ENCODE peak calls at places on chromosomes 12 and 14, in eight cellular contexts. One of them, this sample, is unnamed.
A peak's percentile ranks its signal among the peaks of the same experiment; 100 is the strongest.

GRCh38 chr14:55530464-55530863 is 49.5 kb upstream of the KTN1 start:
- ATAC-seq in lower lobe of right lung: no peak
- ATAC-seq in natural killer cell: no peak
- ATAC-seq in psoas muscle: no peak
- ATAC-seq in CD8-positive, alpha-beta T cell: no peak
- ATAC-seq in activated T-cell treated with anti-CD3 and anti-CD28 coated beads, Interleukin-2, amount 50 U/mL, for 4 hours: no peak
- ATAC-seq in pancreas: no peak
- ATAC-seq in activated CD8-positive, alpha-beta memory T cell treated with anti-CD3 and anti-CD28 coated beads, Interleukin-2, amount 10 ng/mL, durations not matched to agents 7 days and 5 days: no peak
- ATAC-seq in this sample: no peak

GRCh38 chr14:39967885-39968284 is 535.7 kb upstream of the FBXO33 start:
- ATAC-seq in lower lobe of right lung: no peak
- ATAC-seq in natural killer cell: no peak
- ATAC-seq in psoas muscle: no peak
- ATAC-seq in CD8-positive, alpha-beta T cell: no peak
- ATAC-seq in activated T-cell treated with anti-CD3 and anti-CD28 coated beads, Interleukin-2, amount 50 U/mL, for 4 hours: no peak
- ATAC-seq in pancreas: no peak
- ATAC-seq in activated CD8-positive, alpha-beta memory T cell treated with anti-CD3 and anti-CD28 coated beads, Interleukin-2, amount 10 ng/mL, durations not matched to agents 7 days and 5 days: no peak
- ATAC-seq in this sample: no peak

GRCh38 chr12:44245932-44246331 is 410.1 kb downstream of the TMEM117 start:
- ATAC-seq in lower lobe of right lung: no peak
- ATAC-seq in natural killer cell: no peak
- ATAC-seq in psoas muscle: no peak
- ATAC-seq in CD8-positive, alpha-beta T cell: no peak
- ATAC-seq in activated T-cell treated with anti-CD3 and anti-CD28 coated beads, Interleukin-2, amount 50 U/mL, for 4 hours: no peak
- ATAC-seq in pancreas: no peak
- ATAC-seq in activated CD8-positive, alpha-beta memory T cell treated with anti-CD3 and anti-CD28 coated beads, Interleukin-2, amount 10 ng/mL, durations not matched to agents 7 days and 5 days: no peak
- ATAC-seq in this sample: no peak

GRCh38 chr14:77058082-77058481 is 29.6 kb upstream of the IRF2BPL start:
- ATAC-seq in lower lobe of right lung: no peak
- ATAC-seq in natural killer cell: no peak
- ATAC-seq in psoas muscle: no peak
- ATAC-seq in CD8-positive, alpha-beta T cell: no peak
- ATAC-seq in activated T-cell treated with anti-CD3 and anti-CD28 coated beads, Interleukin-2, amount 50 U/mL, for 4 hours: no peak
- ATAC-seq in pancreas: no peak
- ATAC-seq in activated CD8-positive, alpha-beta memory T cell treated with anti-CD3 and anti-CD28 coated beads, Interleukin-2, amount 10 ng/mL, durations not matched to agents 7 days and 5 days: no peak
- ATAC-seq in this sample: no peak

GRCh38 chr14:58746701-58747100 is 108.9 kb downstream of the DACT1 start:
- ATAC-seq in lower lobe of right lung: no peak
- ATAC-seq in natural killer cell: no peak
- ATAC-seq in psoas muscle: no peak
- ATAC-seq in CD8-positive, alpha-beta T cell: no peak
- ATAC-seq in activated T-cell treated with anti-CD3 and anti-CD28 coated beads, Interleukin-2, amount 50 U/mL, for 4 hours: no peak
- ATAC-seq in pancreas: no peak
- ATAC-seq in activated CD8-positive, alpha-beta memory T cell treated with anti-CD3 and anti-CD28 coated beads, Interleukin-2, amount 10 ng/mL, durations not matched to agents 7 days and 5 days: no peak
- ATAC-seq in this sample: no peak

GRCh38 chr12:3049596-3050314 is 27.4 kb upstream of the TSPAN9 start:
- ATAC-seq in lower lobe of right lung: no peak
- ATAC-seq in natural killer cell: no peak
- ATAC-seq in psoas muscle: peak; percentile 54
- ATAC-seq in CD8-positive, alpha-beta T cell: no peak
- ATAC-seq in activated T-cell treated with anti-CD3 and anti-CD28 coated beads, Interleukin-2, amount 50 U/mL, for 4 hours: no peak
- ATAC-seq in pancreas: peak; percentile 75
- ATAC-seq in activated CD8-positive, alpha-beta memory T cell treated with anti-CD3 and anti-CD28 coated beads, Interleukin-2, amount 10 ng/mL, durations not matched to agents 7 days and 5 days: no peak
- ATAC-seq in this sample: no peak

GRCh38 chr12:26471560-26471959 is 276.2 kb downstream of the SSPN start:
- ATAC-seq in lower lobe of right lung: peak; percentile 73
- ATAC-seq in natural killer cell: peak; percentile 69
- ATAC-seq in psoas muscle: no peak
- ATAC-seq in CD8-positive, alpha-beta T cell: no peak
- ATAC-seq in activated T-cell treated with anti-CD3 and anti-CD28 coated beads, Interleukin-2, amount 50 U/mL, for 4 hours: no peak
- ATAC-seq in pancreas: no peak
- ATAC-seq in activated CD8-positive, alpha-beta memory T cell treated with anti-CD3 and anti-CD28 coated beads, Interleukin-2, amount 10 ng/mL, durations not matched to agents 7 days and 5 days: peak; percentile 78
- ATAC-seq in this sample: no peak

GRCh38 chr12:84807249-84807648 is 105.3 kb downstream of the SLC6A15 start:
- ATAC-seq in lower lobe of right lung: no peak
- ATAC-seq in natural killer cell: no peak
- ATAC-seq in psoas muscle: no peak
- ATAC-seq in CD8-positive, alpha-beta T cell: no peak
- ATAC-seq in activated T-cell treated with anti-CD3 and anti-CD28 coated beads, Interleukin-2, amount 50 U/mL, for 4 hours: no peak
- ATAC-seq in pancreas: no peak
- ATAC-seq in activated CD8-positive, alpha-beta memory T cell treated with anti-CD3 and anti-CD28 coated beads, Interleukin-2, amount 10 ng/mL, durations not matched to agents 7 days and 5 days: no peak
- ATAC-seq in this sample: peak; percentile 49

GRCh38 chr14:75831971-75832370 is 149.8 kb downstream of the TGFB3 start:
- ATAC-seq in lower lobe of right lung: peak; percentile 91
- ATAC-seq in natural killer cell: no peak
- ATAC-seq in psoas muscle: peak; percentile 32
- ATAC-seq in CD8-positive, alpha-beta T cell: no peak
- ATAC-seq in activated T-cell treated with anti-CD3 and anti-CD28 coated beads, Interleukin-2, amount 50 U/mL, for 4 hours: peak; percentile 43
- ATAC-seq in pancreas: peak; percentile 90
- ATAC-seq in activated CD8-positive, alpha-beta memory T cell treated with anti-CD3 and anti-CD28 coated beads, Interleukin-2, amount 10 ng/mL, durations not matched to agents 7 days and 5 days: no peak
- ATAC-seq in this sample: no peak

GRCh38 chr12:110010853-110011835 is 11.9 kb downstream of the ANKRD13A start:
- ATAC-seq in lower lobe of right lung: peak; percentile 22
- ATAC-seq in natural killer cell: peak; percentile 52
- ATAC-seq in psoas muscle: no peak
- ATAC-seq in CD8-positive, alpha-beta T cell: peak; percentile 36
- ATAC-seq in activated T-cell treated with anti-CD3 and anti-CD28 coated beads, Interleukin-2, amount 50 U/mL, for 4 hours: peak; percentile 26
- ATAC-seq in pancreas: no peak
- ATAC-seq in activated CD8-positive, alpha-beta memory T cell treated with anti-CD3 and anti-CD28 coated beads, Interleukin-2, amount 10 ng/mL, durations not matched to agents 7 days and 5 days: peak; percentile 24
- ATAC-seq in this sample: no peak

GRCh38 chr12:1724250-1724649 is 33.4 kb downstream of the ADIPOR2 start:
- ATAC-seq in lower lobe of right lung: no peak
- ATAC-seq in natural killer cell: no peak
- ATAC-seq in psoas muscle: no peak
- ATAC-seq in CD8-positive, alpha-beta T cell: no peak
- ATAC-seq in activated T-cell treated with anti-CD3 and anti-CD28 coated beads, Interleukin-2, amount 50 U/mL, for 4 hours: no peak
- ATAC-seq in pancreas: no peak
- ATAC-seq in activated CD8-positive, alpha-beta memory T cell treated with anti-CD3 and anti-CD28 coated beads, Interleukin-2, amount 10 ng/mL, durations not matched to agents 7 days and 5 days: no peak
- ATAC-seq in this sample: no peak

GRCh38 chr14:100313464-100314230 is 7.4 kb upstream of the SLC25A29 start:
- ATAC-seq in lower lobe of right lung: peak; percentile 4
- ATAC-seq in natural killer cell: no peak
- ATAC-seq in psoas muscle: peak; percentile 73
- ATAC-seq in CD8-positive, alpha-beta T cell: no peak
- ATAC-seq in activated T-cell treated with anti-CD3 and anti-CD28 coated beads, Interleukin-2, amount 50 U/mL, for 4 hours: no peak
- ATAC-seq in pancreas: no peak
- ATAC-seq in activated CD8-positive, alpha-beta memory T cell treated with anti-CD3 and anti-CD28 coated beads, Interleukin-2, amount 10 ng/mL, durations not matched to agents 7 days and 5 days: no peak
- ATAC-seq in this sample: no peak

GRCh38 chr12:19298837-19299605 is 140.3 kb upstream of the AEBP2 start:
- ATAC-seq in lower lobe of right lung: peak; percentile 13
- ATAC-seq in natural killer cell: no peak
- ATAC-seq in psoas muscle: no peak
- ATAC-seq in CD8-positive, alpha-beta T cell: no peak
- ATAC-seq in activated T-cell treated with anti-CD3 and anti-CD28 coated beads, Interleukin-2, amount 50 U/mL, for 4 hours: no peak
- ATAC-seq in pancreas: no peak
- ATAC-seq in activated CD8-positive, alpha-beta memory T cell treated with anti-CD3 and anti-CD28 coated beads, Interleukin-2, amount 10 ng/mL, durations not matched to agents 7 days and 5 days: no peak
- ATAC-seq in this sample: peak; percentile 28

GRCh38 chr12:46609281-46609623 is 216.5 kb downstream of the SLC38A4 start:
- ATAC-seq in lower lobe of right lung: no peak
- ATAC-seq in natural killer cell: peak; percentile 82
- ATAC-seq in psoas muscle: no peak
- ATAC-seq in CD8-positive, alpha-beta T cell: peak; percentile 71
- ATAC-seq in activated T-cell treated with anti-CD3 and anti-CD28 coated beads, Interleukin-2, amount 50 U/mL, for 4 hours: peak; percentile 58
- ATAC-seq in pancreas: peak; percentile 34
- ATAC-seq in activated CD8-positive, alpha-beta memory T cell treated with anti-CD3 and anti-CD28 coated beads, Interleukin-2, amount 10 ng/mL, durations not matched to agents 7 days and 5 days: peak; percentile 78
- ATAC-seq in this sample: no peak

GRCh38 chr14:75222208-75222701 is 45.8 kb upstream of the TMED10 start:
- ATAC-seq in lower lobe of right lung: peak; percentile 82
- ATAC-seq in natural killer cell: peak; percentile 41
- ATAC-seq in psoas muscle: no peak
- ATAC-seq in CD8-positive, alpha-beta T cell: no peak
- ATAC-seq in activated T-cell treated with anti-CD3 and anti-CD28 coated beads, Interleukin-2, amount 50 U/mL, for 4 hours: no peak
- ATAC-seq in pancreas: no peak
- ATAC-seq in activated CD8-positive, alpha-beta memory T cell treated with anti-CD3 and anti-CD28 coated beads, Interleukin-2, amount 10 ng/mL, durations not matched to agents 7 days and 5 days: no peak
- ATAC-seq in this sample: peak; percentile 51

GRCh38 chr12:47770086-47770726 is 2.8 kb upstream of the SLC48A1 start:
- ATAC-seq in lower lobe of right lung: peak; percentile 73
- ATAC-seq in natural killer cell: no peak
- ATAC-seq in psoas muscle: no peak
- ATAC-seq in CD8-positive, alpha-beta T cell: no peak
- ATAC-seq in activated T-cell treated with anti-CD3 and anti-CD28 coated beads, Interleukin-2, amount 50 U/mL, for 4 hours: no peak
- ATAC-seq in pancreas: no peak
- ATAC-seq in activated CD8-positive, alpha-beta memory T cell treated with anti-CD3 and anti-CD28 coated beads, Interleukin-2, amount 10 ng/mL, durations not matched to agents 7 days and 5 days: no peak
- ATAC-seq in this sample: no peak

GRCh38 chr14:25394791-25395391 is 344.9 kb upstream of the STXBP6 start:
- ATAC-seq in lower lobe of right lung: no peak
- ATAC-seq in natural killer cell: no peak
- ATAC-seq in psoas muscle: no peak
- ATAC-seq in CD8-positive, alpha-beta T cell: no peak
- ATAC-seq in activated T-cell treated with anti-CD3 and anti-CD28 coated beads, Interleukin-2, amount 50 U/mL, for 4 hours: no peak
- ATAC-seq in pancreas: no peak
- ATAC-seq in activated CD8-positive, alpha-beta memory T cell treated with anti-CD3 and anti-CD28 coated beads, Interleukin-2, amount 10 ng/mL, durations not matched to agents 7 days and 5 days: no peak
- ATAC-seq in this sample: no peak

GRCh38 chr12:132238487-132239248 is 90.7 kb downstream of the GALNT9 start:
- ATAC-seq in lower lobe of right lung: peak; percentile 12
- ATAC-seq in natural killer cell: peak; percentile 21
- ATAC-seq in psoas muscle: no peak
- ATAC-seq in CD8-positive, alpha-beta T cell: no peak
- ATAC-seq in activated T-cell treated with anti-CD3 and anti-CD28 coated beads, Interleukin-2, amount 50 U/mL, for 4 hours: no peak
- ATAC-seq in pancreas: no peak
- ATAC-seq in activated CD8-positive, alpha-beta memory T cell treated with anti-CD3 and anti-CD28 coated beads, Interleukin-2, amount 10 ng/mL, durations not matched to agents 7 days and 5 days: peak; percentile 49
- ATAC-seq in this sample: peak; percentile 72

GRCh38 chr14:33956640-33957039 is 5.8 kb upstream of the EGLN3 start:
- ATAC-seq in lower lobe of right lung: no peak
- ATAC-seq in natural killer cell: no peak
- ATAC-seq in psoas muscle: no peak
- ATAC-seq in CD8-positive, alpha-beta T cell: no peak
- ATAC-seq in activated T-cell treated with anti-CD3 and anti-CD28 coated beads, Interleukin-2, amount 50 U/mL, for 4 hours: no peak
- ATAC-seq in pancreas: no peak
- ATAC-seq in activated CD8-positive, alpha-beta memory T cell treated with anti-CD3 and anti-CD28 coated beads, Interleukin-2, amount 10 ng/mL, durations not matched to agents 7 days and 5 days: no peak
- ATAC-seq in this sample: no peak

GRCh38 chr14:102772781-102773570 is 4.3 kb upstream of the TRAF3 start:
- ATAC-seq in lower lobe of right lung: no peak
- ATAC-seq in natural killer cell: no peak
- ATAC-seq in psoas muscle: no peak
- ATAC-seq in CD8-positive, alpha-beta T cell: no peak
- ATAC-seq in activated T-cell treated with anti-CD3 and anti-CD28 coated beads, Interleukin-2, amount 50 U/mL, for 4 hours: no peak
- ATAC-seq in pancreas: no peak
- ATAC-seq in activated CD8-positive, alpha-beta memory T cell treated with anti-CD3 and anti-CD28 coated beads, Interleukin-2, amount 10 ng/mL, durations not matched to agents 7 days and 5 days: no peak
- ATAC-seq in this sample: peak; percentile 32